ENCODE peak calls at places on chromosomes 12 and 14, in five cellular contexts. N, S, D, P and B are unnamed samples.

GRCh38 chr12:71755146-71755892 is 656 bp downstream of the RAB21 start:
- DNase-seq in N (peak), S (no peak), D (no peak), P (peak), B (peak)

GRCh38 chr14:106670006-106670405 is 1143.6 kb downstream of the TMEM121 start:
- DNase-seq in N (no peak), S (no peak), D (no peak), P (no peak), B (no peak)

GRCh38 chr12:25458047-25458552 is 95.0 kb downstream of the LMNTD1 start:
- DNase-seq in N (peak), S (no peak), D (no peak), P (peak), B (no peak)

GRCh38 chr12:122022393-122023338 is 982 bp downstream of the BCL7A start:
- DNase-seq in N (peak), S (no peak), D (no peak), P (no peak), B (no peak)

GRCh38 chr12:59239993-59240392 is 319.7 kb upstream of the LRIG3 start:
- DNase-seq in N (no peak), S (no peak), D (no peak), P (no peak), B (no peak)

GRCh38 chr12:51351913-51352532 is 5.5 kb upstream of the CELA1 start:
- DNase-seq in N (peak), S (peak), D (peak), P (peak), B (no peak)

GRCh38 chr14:92627707-92628215 is 114.2 kb downstream of the RIN3 start:
- DNase-seq in N (no peak), S (no peak), D (no peak), P (no peak), B (no peak)

GRCh38 chr12:100401660-100402059 is 44.8 kb downstream of the SLC17A8 start:
- DNase-seq in N (peak), S (no peak), D (no peak), P (no peak), B (no peak)

GRCh38 chr12:116276433-116277216 is 868 bp downstream of the MED13L start:
- DNase-seq in N (peak), S (no peak), D (peak), P (peak), B (peak)

GRCh38 chr12:42871831-42872230 is 282.3 kb upstream of the PRICKLE1 start:
- DNase-seq in N (peak), S (no peak), D (no peak), P (no peak), B (no peak)

GRCh38 chr14:36585100-36585499 is 2.7 kb upstream of the NKX2-8 start:
- DNase-seq in N (no peak), S (no peak), D (no peak), P (peak), B (no peak)

GRCh38 chr12:182381-182883 is 31.5 kb downstream of the SLC6A12 start:
- DNase-seq in N (peak), S (no peak), D (no peak), P (no peak), B (no peak)

GRCh38 chr12:132148368-132149045 is 4.2 kb downstream of the NOC4L start:
- DNase-seq in N (no peak), S (no peak), D (no peak), P (no peak), B (no peak)

GRCh38 chr12:56120158-56120846 is 2.2 kb downstream of the ZC3H10 start:
- DNase-seq in N (peak), S (no peak), D (no peak), P (no peak), B (no peak)

GRCh38 chr14:104731249-104731924 is 7.4 kb downstream of the ADSS1 start:
- DNase-seq in N (no peak), S (no peak), D (no peak), P (peak), B (no peak)

GRCh38 chr14:50943261-50943942 is 881 bp downstream of the PYGL start:
- DNase-seq in N (peak), S (no peak), D (peak), P (peak), B (no peak)

GRCh38 chr12:42482086-42482819 is 107.3 kb downstream of the PRICKLE1 start:
- DNase-seq in N (peak), S (no peak), D (no peak), P (peak), B (no peak)

GRCh38 chr14:30227436-30227835 is 299.8 kb upstream of the PRKD1 start:
- DNase-seq in N (no peak), S (no peak), D (no peak), P (no peak), B (no peak)

GRCh38 chr14:56797569-56798446 is 12.5 kb downstream of the OTX2 start:
- DNase-seq in N (no peak), S (no peak), D (no peak), P (no peak), B (no peak)

GRCh38 chr12:48813464-48814312 is 4.6 kb upstream of the CACNB3 start:
- DNase-seq in N (peak), S (no peak), D (no peak), P (no peak), B (no peak)

GRCh38 chr14:68738559-68738958 is 54.3 kb downstream of the ZFP36L1 start:
- DNase-seq in N (no peak), S (no peak), D (no peak), P (no peak), B (no peak)

GRCh38 chr12:112121780-112122565 is 3.4 kb upstream of the TRAFD1 start:
- DNase-seq in N (peak), S (no peak), D (no peak), P (no peak), B (no peak)

GRCh38 chr12:66025477-66025876 is 105.1 kb downstream of the LLPH start:
- DNase-seq in N (peak), S (no peak), D (no peak), P (peak), B (no peak)

GRCh38 chr14:50452979-50453705 is 56.5 kb upstream of the CDKL1 start:
- DNase-seq in N (peak), S (no peak), D (no peak), P (no peak), B (no peak)

GRCh38 chr12:47752121-47752520 is 6.6 kb downstream of the RAPGEF3 start:
- DNase-seq in N (no peak), S (no peak), D (no peak), P (no peak), B (no peak)

GRCh38 chr12:9378430-9378835 is 170.2 kb upstream of the PZP start:
- DNase-seq in N (no peak), S (no peak), D (no peak), P (peak), B (no peak)

GRCh38 chr12:115093261-115093660 is 409.3 kb upstream of the TBX3 start:
- DNase-seq in N (no peak), S (no peak), D (no peak), P (no peak), B (no peak)

GRCh38 chr12:103771466-103771865 is 69.6 kb downstream of the NT5DC3 start:
- DNase-seq in N (peak), S (peak), D (no peak), P (peak), B (no peak)

GRCh38 chr12:47980172-47980571 is 16.8 kb downstream of the TMEM106C start:
- DNase-seq in N (no peak), S (no peak), D (no peak), P (no peak), B (no peak)

GRCh38 chr14:53874704-53875103 is 81.9 kb downstream of the BMP4 start:
- DNase-seq in N (no peak), S (no peak), D (no peak), P (no peak), B (no peak)

GRCh38 chr12:49533331-49533730 is 5.5 kb upstream of the KCNH3 start:
- DNase-seq in N (no peak), S (no peak), D (no peak), P (no peak), B (no peak)

GRCh38 chr12:100794441-100795192 is at the start of gene ANO4:
- DNase-seq in N (peak), S (no peak), D (no peak), P (no peak), B (no peak)

GRCh38 chr14:29668201-29668600 is 259.4 kb downstream of the PRKD1 start:
- DNase-seq in N (peak), S (no peak), D (no peak), P (no peak), B (no peak)

GRCh38 chr14:98297567-98297966 is 974.4 kb downstream of the BCL11B start:
- DNase-seq in N (no peak), S (no peak), D (no peak), P (no peak), B (peak)

GRCh38 chr12:19547258-19547657 is 108.0 kb downstream of the AEBP2 start:
- DNase-seq in N (peak), S (no peak), D (no peak), P (no peak), B (no peak)

GRCh38 chr14:102935756-102936155 is 13.3 kb downstream of the AMN start:
- DNase-seq in N (no peak), S (no peak), D (no peak), P (no peak), B (no peak)
- H3K4me2 ChIP-seq in N (no peak), S (no peak), D (no peak), P (no peak), B (no peak)

GRCh38 chr12:108821407-108822397 is 35.7 kb downstream of the SSH1 start:
- DNase-seq in N (peak), S (no peak), D (no peak), P (no peak), B (no peak)

GRCh38 chr12:108825205-108825950 is 32.0 kb downstream of the SSH1 start:
- DNase-seq in N (peak), S (no peak), D (no peak), P (no peak), B (peak)

GRCh38 chr12:108826115-108826806 is 31.1 kb downstream of the SSH1 start:
- DNase-seq in N (peak), S (no peak), D (no peak), P (no peak), B (peak)

GRCh38 chr12:108822458-108823205 is 34.8 kb downstream of the SSH1 start:
- DNase-seq in N (no peak), S (no peak), D (no peak), P (no peak), B (no peak)

GRCh38 chr12:108823804-108824203 is 33.6 kb downstream of the SSH1 start:
- DNase-seq in N (no peak), S (no peak), D (no peak), P (no peak), B (no peak)
- H3K9ac ChIP-seq in N (no peak), S (no peak), D (no peak), P (no peak), B (no peak)

DNA sequence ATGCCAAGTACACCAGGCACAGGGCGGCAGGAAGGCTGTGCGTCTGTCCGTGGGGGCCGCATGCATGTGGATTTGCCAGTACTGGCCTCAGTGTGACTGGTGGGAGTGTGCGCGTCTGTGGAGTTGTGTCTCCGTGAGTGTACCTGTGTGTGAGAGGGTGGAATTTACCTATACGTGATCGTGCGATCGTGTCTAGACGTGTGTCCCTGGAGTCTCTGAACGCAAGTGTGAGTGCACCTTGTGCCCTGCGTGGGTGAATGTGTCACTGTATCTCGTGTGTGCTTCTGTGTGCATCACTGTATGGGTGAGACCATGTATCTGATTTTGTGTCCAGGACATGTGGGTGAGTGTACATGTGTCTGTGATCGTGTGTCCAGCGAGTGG is 4.9 kb downstream of the LHX5 start:
- DNase-seq in N (no peak), S (no peak), D (no peak), P (no peak), B (no peak)
- H3K4me2 ChIP-seq in N (no peak), S (peak), D (no peak), P (peak), B (no peak)

GRCh38 chr14:79278286-79278797 is 933.0 kb downstream of the DIO2 start:
- DNase-seq in N (no peak), S (no peak), D (no peak), P (no peak), B (no peak)
- H3K9ac ChIP-seq in N (peak), S (no peak), D (peak), P (no peak), B (no peak)

GRCh38 chr14:35400707-35401421 is 3.7 kb downstream of the NFKBIA start:
- DNase-seq in N (no peak), S (no peak), D (no peak), P (peak), B (no peak)
- H3K4me2 ChIP-seq in N (peak), S (no peak), D (no peak), P (peak), B (no peak)

GRCh38 chr14:42517786-42518530 is 911.3 kb downstream of the LRFN5 start:
- DNase-seq in N (no peak), S (no peak), D (no peak), P (no peak), B (no peak)

GRCh38 chr14:42527141-42527540 is 920.5 kb downstream of the LRFN5 start:
- DNase-seq in N (no peak), S (no peak), D (no peak), P (no peak), B (no peak)

GRCh38 chr14:42523656-42524055 is 917.0 kb downstream of the LRFN5 start:
- DNase-seq in N (no peak), S (no peak), D (no peak), P (no peak), B (peak)
- H3K9ac ChIP-seq in N (no peak), S (no peak), D (no peak), P (no peak), B (no peak)